ENCODE peak calls at places on chromosomes 2 and 18, in nine cellular contexts. G is type B pancreatic cell, J is cardiac muscle cell, P is GM06990, X is uterus, M is WTC11, C is progenitor cell of endocrine pancreas, B is Panc1, A is neural crest cell. Y is an unnamed sample.

GRCh38 chr2:19796036-19796703 is 105.6 kb downstream of the TTC32 start:
- DNase-seq in C (no peak), X (no peak), J (no peak), G (no peak), B (no peak), M (no peak), A (no peak), P (no peak), Y (no peak)

GRCh38 chr2:60149151-60149550 is 404.3 kb downstream of the BCL11A start:
- DNase-seq in A (no peak), J (no peak), X (no peak), C (no peak), M (no peak), G (no peak), B (no peak), P (no peak), Y (no peak)

GRCh38 chr2:72275084-72275483 is 127.4 kb upstream of the CYP26B1 start:
- DNase-seq in B (no peak), G (no peak), X (no peak), A (no peak), P (no peak), J (no peak), M (no peak), C (no peak), Y (no peak)

GRCh38 chr2:147031897-147032296 is 812.9 kb upstream of the ACVR2A start:
- DNase-seq in P (no peak), G (no peak), J (no peak), A (no peak), M (no peak), B (no peak), C (no peak), X (no peak), Y (no peak)

GRCh38 chr2:186590538-186591441 is 934 bp downstream of the ITGAV start:
- DNase-seq in X (peak; percentile 29), B (no peak), M (no peak), G (no peak), A (peak; percentile 16), J (peak; percentile 64), P (peak; percentile 24), C (no peak), Y (peak; percentile 64)

GRCh38 chr2:173290046-173290445 is 64.6 kb upstream of the CDCA7 start:
- DNase-seq in A (no peak), M (no peak), C (no peak), B (no peak), P (no peak), X (no peak), J (no peak), G (no peak), Y (no peak)

GRCh38 chr2:44547713-44548112 is 186.0 kb downstream of the CAMKMT start:
- DNase-seq in X (no peak), G (no peak), C (no peak), M (no peak), B (no peak), J (no peak), P (no peak), A (no peak), Y (no peak)

GRCh38 chr2:210502997-210503621 is 26.6 kb upstream of the LANCL1 start:
- DNase-seq in M (peak; percentile 47), C (no peak), G (no peak), X (no peak), B (peak; percentile 27), J (peak; percentile 41), A (peak; percentile 50), P (no peak), Y (peak; percentile 32)

GRCh38 chr18:45222200-45222599 is 393.1 kb upstream of the SLC14A2 start:
- DNase-seq in C (no peak), A (no peak), B (no peak), X (no peak), G (no peak), M (no peak), J (no peak), P (no peak), Y (no peak)

GRCh38 chr18:57586243-57587049 is at the start of gene FECH:
- DNase-seq in J (peak; percentile 81), C (peak; percentile 51), A (peak; percentile 41), P (peak; percentile 81), G (peak; percentile 80), M (peak; percentile 40), X (peak; percentile 71), B (no peak), Y (peak; percentile 75)
- TF ChIP-seq CTCF in J (no peak), C (peak; percentile 19), A (peak; percentile 26), P (no peak), G (peak; percentile 38), M (no peak), X (peak; percentile 9), B (no peak), Y (no peak)

DNA sequence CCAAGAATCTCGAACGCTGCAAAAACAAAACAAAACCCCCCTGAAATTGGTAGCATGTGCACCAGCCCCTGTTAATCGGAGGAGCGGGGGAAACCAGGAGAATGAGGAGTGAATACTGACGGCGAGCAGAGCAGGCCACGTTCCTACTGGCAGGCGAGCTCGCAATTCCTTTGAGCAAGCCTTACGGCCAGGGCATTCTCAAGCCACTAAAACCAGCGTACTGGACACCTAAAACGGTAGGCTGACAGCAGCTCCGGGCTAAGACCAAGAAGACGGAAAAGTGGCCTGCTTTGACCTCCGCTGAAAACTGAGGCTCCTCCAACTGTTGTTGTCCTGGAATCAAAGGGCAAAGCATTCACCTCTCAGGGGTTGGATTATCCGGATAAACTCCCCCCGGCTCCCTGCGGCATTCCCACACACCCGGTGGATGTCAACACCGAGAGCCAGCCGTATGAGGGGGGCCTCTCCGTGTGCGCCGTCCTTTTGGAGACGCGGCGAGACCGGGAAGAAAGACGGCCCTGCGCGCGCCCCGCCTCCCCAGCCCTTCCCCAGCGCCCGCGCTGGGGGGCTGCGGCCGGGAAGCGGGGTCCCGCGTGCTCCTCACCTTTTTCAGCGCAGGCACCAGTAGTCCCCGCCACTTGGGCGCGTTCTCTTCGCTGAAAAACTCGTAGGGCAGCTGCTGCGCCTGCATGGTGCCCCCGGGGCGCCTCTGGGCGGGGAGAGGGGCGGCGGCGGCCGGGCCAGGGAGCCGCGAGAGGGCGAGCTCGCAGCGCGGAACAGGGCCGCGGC is 925 bp downstream of the SOS1 start:
- DNase-seq in B (no peak), A (peak; percentile 48), C (peak; percentile 35), G (peak; percentile 77), J (peak; percentile 79), M (peak; percentile 62), P (peak; percentile 77), X (peak; percentile 35), Y (peak; percentile 67)
- TF ChIP-seq CTCF in B (peak; percentile 74), A (no peak), C (no peak), G (peak; percentile 32), J (peak; percentile 35), M (no peak), P (peak; percentile 20), X (peak; percentile 46), Y (no peak)

GRCh38 chr2:232097260-232097659 is 135.7 kb downstream of the DIS3L2 start:
- DNase-seq in P (no peak), A (no peak), G (no peak), X (no peak), B (no peak), J (no peak), M (no peak), C (no peak), Y (no peak)

GRCh38 chr2:232102380-232102779 is 140.9 kb downstream of the DIS3L2 start:
- DNase-seq in B (no peak), G (no peak), X (no peak), M (no peak), A (no peak), J (no peak), C (no peak), P (no peak), Y (no peak)

GRCh38 chr2:232103140-232103737 is 141.7 kb downstream of the DIS3L2 start:
- DNase-seq in C (no peak), B (no peak), X (no peak), A (no peak), M (no peak), G (no peak), P (no peak), J (no peak), Y (no peak)

GRCh38 chr2:232094883-232095282 is 133.4 kb downstream of the DIS3L2 start:
- DNase-seq in G (no peak), M (no peak), A (no peak), X (no peak), B (no peak), C (no peak), J (no peak), P (no peak), Y (no peak)

DNA sequence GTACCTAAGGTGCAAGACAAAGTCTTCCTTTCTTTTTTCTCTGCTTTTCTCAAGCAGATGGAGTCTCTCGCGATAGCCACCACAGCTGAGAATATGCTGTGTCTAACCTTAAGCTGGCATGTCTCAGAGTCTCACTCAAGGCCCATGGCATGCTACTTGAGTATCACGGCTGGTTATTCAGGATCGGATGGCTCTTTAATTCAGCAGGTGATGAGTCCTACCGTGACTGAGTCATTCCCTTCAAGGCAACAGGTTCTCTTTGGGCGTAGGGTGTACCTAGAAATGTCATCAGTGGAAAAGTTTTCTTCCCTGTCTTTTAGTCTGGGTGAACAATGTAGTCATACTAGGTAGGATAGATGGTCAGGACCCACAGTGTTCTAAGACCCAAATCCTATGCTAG is 136.2 kb downstream of the DIS3L2 start:
- DNase-seq in B (no peak), G (no peak), J (no peak), C (no peak), A (no peak), M (no peak), P (no peak), X (no peak), Y (no peak)
- TF ChIP-seq CTCF in B (no peak), G (no peak), J (no peak), C (no peak), A (no peak), M (no peak), P (no peak), X (no peak), Y (no peak)

DNA sequence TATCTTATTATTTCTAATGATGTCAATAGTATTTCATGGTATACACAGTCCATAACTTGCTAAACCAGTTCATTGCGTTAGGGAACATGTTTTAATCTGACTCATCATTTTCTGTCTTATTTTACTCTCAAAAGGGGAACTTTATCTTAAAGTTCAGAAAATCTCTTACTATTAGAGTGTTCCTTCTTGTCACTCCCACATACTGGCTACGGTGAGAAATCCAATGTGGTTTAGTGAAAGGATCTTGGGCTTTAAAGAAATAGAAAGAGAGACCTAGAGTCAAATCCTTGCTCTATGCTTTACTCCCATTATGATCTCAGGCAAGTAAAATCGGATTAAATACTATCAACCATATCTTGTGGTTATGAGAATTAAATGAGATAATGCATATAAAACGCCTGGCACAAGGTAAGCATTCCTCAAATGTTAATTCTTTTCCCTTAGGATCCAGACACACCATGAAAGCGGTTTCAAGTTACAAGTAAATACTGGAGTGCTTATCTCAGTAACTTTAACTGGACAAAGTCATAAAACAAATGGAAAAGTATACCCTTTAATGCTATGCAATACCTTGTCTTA is 576.0 kb downstream of the ARHGAP15 start:
- DNase-seq in J (no peak), A (no peak), X (no peak), G (no peak), C (no peak), B (no peak), P (no peak), M (no peak), Y (no peak)
- TF ChIP-seq CTCF in J (no peak), A (no peak), X (no peak), G (no peak), C (no peak), B (no peak), P (no peak), M (no peak), Y (no peak)

Y was measured in nephron progenitor cell.